ENCODE peak calls at places on chromosomes 16 and 17, in nine cellular contexts. One of them, this sample, is unnamed.

GRCh38 chr17:28734712-28735241 is 6.2 kb downstream of the NEK8 start:
- DNase-seq in stimulated activated CD4-positive, alpha-beta T cell treated with anti-CD3 and anti-CD28 coated beads, Interleukin-1b, Interleukin-23, amount 100 ng/mL, for 1 hour: no peak
- DNase-seq in endothelial cell: no peak
- DNase-seq in lower lobe of right lung: peak
- DNase-seq in KG1: no peak
- DNase-seq in kidney tubule cell: no peak
- DNase-seq in iPS DF 19.7: no peak
- DNase-seq in anterior cingulate cortex: no peak
- DNase-seq in esophagus squamous epithelium: no peak
- DNase-seq in this sample: no peak

GRCh38 chr17:48589831-48590602 is at the start of gene HOXB3:
- DNase-seq in stimulated activated CD4-positive, alpha-beta T cell treated with anti-CD3 and anti-CD28 coated beads, Interleukin-1b, Interleukin-23, amount 100 ng/mL, for 1 hour: no peak
- DNase-seq in endothelial cell: no peak
- DNase-seq in lower lobe of right lung: no peak
- DNase-seq in KG1: no peak
- DNase-seq in kidney tubule cell: no peak
- DNase-seq in iPS DF 19.7: no peak
- DNase-seq in anterior cingulate cortex: no peak
- DNase-seq in esophagus squamous epithelium: no peak
- DNase-seq in this sample: no peak

GRCh38 chr16:28537076-28537475 is 1.7 kb downstream of the NUPR1 start:
- DNase-seq in stimulated activated CD4-positive, alpha-beta T cell treated with anti-CD3 and anti-CD28 coated beads, Interleukin-1b, Interleukin-23, amount 100 ng/mL, for 1 hour: no peak
- DNase-seq in endothelial cell: no peak
- DNase-seq in lower lobe of right lung: no peak
- DNase-seq in KG1: no peak
- DNase-seq in kidney tubule cell: no peak
- DNase-seq in iPS DF 19.7: no peak
- DNase-seq in anterior cingulate cortex: no peak
- DNase-seq in esophagus squamous epithelium: no peak
- DNase-seq in this sample: no peak

GRCh38 chr16:28898266-28898665 is 20.0 kb downstream of the ATP2A1 start:
- DNase-seq in stimulated activated CD4-positive, alpha-beta T cell treated with anti-CD3 and anti-CD28 coated beads, Interleukin-1b, Interleukin-23, amount 100 ng/mL, for 1 hour: no peak
- DNase-seq in endothelial cell: no peak
- DNase-seq in lower lobe of right lung: no peak
- DNase-seq in KG1: no peak
- DNase-seq in kidney tubule cell: peak
- DNase-seq in iPS DF 19.7: no peak
- DNase-seq in anterior cingulate cortex: no peak
- DNase-seq in esophagus squamous epithelium: no peak
- DNase-seq in this sample: no peak

GRCh38 chr16:56608876-56609462 is 585 bp downstream of the MT2A start:
- DNase-seq in stimulated activated CD4-positive, alpha-beta T cell treated with anti-CD3 and anti-CD28 coated beads, Interleukin-1b, Interleukin-23, amount 100 ng/mL, for 1 hour: no peak
- DNase-seq in endothelial cell: no peak
- DNase-seq in lower lobe of right lung: no peak
- DNase-seq in KG1: no peak
- DNase-seq in kidney tubule cell: peak
- DNase-seq in iPS DF 19.7: no peak
- DNase-seq in anterior cingulate cortex: peak
- DNase-seq in esophagus squamous epithelium: no peak
- DNase-seq in this sample: no peak

GRCh38 chr17:18235743-18236256 is 10.4 kb downstream of the LLGL1 start:
- DNase-seq in stimulated activated CD4-positive, alpha-beta T cell treated with anti-CD3 and anti-CD28 coated beads, Interleukin-1b, Interleukin-23, amount 100 ng/mL, for 1 hour: no peak
- DNase-seq in endothelial cell: no peak
- DNase-seq in lower lobe of right lung: no peak
- DNase-seq in KG1: no peak
- DNase-seq in kidney tubule cell: no peak
- DNase-seq in iPS DF 19.7: no peak
- DNase-seq in anterior cingulate cortex: no peak
- DNase-seq in esophagus squamous epithelium: no peak
- DNase-seq in this sample: no peak

GRCh38 chr16:70349783-70350182 is 3.1 kb downstream of the DDX19A start:
- DNase-seq in stimulated activated CD4-positive, alpha-beta T cell treated with anti-CD3 and anti-CD28 coated beads, Interleukin-1b, Interleukin-23, amount 100 ng/mL, for 1 hour: no peak
- DNase-seq in endothelial cell: no peak
- DNase-seq in lower lobe of right lung: no peak
- DNase-seq in KG1: no peak
- DNase-seq in kidney tubule cell: peak
- DNase-seq in iPS DF 19.7: no peak
- DNase-seq in anterior cingulate cortex: no peak
- DNase-seq in esophagus squamous epithelium: no peak
- DNase-seq in this sample: no peak

GRCh38 chr16:10078541-10078949 is 103.7 kb downstream of the GRIN2A start:
- DNase-seq in stimulated activated CD4-positive, alpha-beta T cell treated with anti-CD3 and anti-CD28 coated beads, Interleukin-1b, Interleukin-23, amount 100 ng/mL, for 1 hour: no peak
- DNase-seq in endothelial cell: peak
- DNase-seq in lower lobe of right lung: no peak
- DNase-seq in KG1: no peak
- DNase-seq in kidney tubule cell: no peak
- DNase-seq in iPS DF 19.7: peak
- DNase-seq in anterior cingulate cortex: no peak
- DNase-seq in esophagus squamous epithelium: no peak
- DNase-seq in this sample: peak

GRCh38 chr16:81875461-81875860 is 96.4 kb downstream of the PLCG2 start:
- DNase-seq in stimulated activated CD4-positive, alpha-beta T cell treated with anti-CD3 and anti-CD28 coated beads, Interleukin-1b, Interleukin-23, amount 100 ng/mL, for 1 hour: no peak
- DNase-seq in endothelial cell: no peak
- DNase-seq in lower lobe of right lung: no peak
- DNase-seq in KG1: no peak
- DNase-seq in kidney tubule cell: no peak
- DNase-seq in iPS DF 19.7: no peak
- DNase-seq in anterior cingulate cortex: no peak
- DNase-seq in esophagus squamous epithelium: no peak
- DNase-seq in this sample: no peak

GRCh38 chr17:14712471-14713075 is 411.7 kb downstream of the HS3ST3B1 start:
- DNase-seq in stimulated activated CD4-positive, alpha-beta T cell treated with anti-CD3 and anti-CD28 coated beads, Interleukin-1b, Interleukin-23, amount 100 ng/mL, for 1 hour: no peak
- DNase-seq in endothelial cell: no peak
- DNase-seq in lower lobe of right lung: no peak
- DNase-seq in KG1: no peak
- DNase-seq in kidney tubule cell: no peak
- DNase-seq in iPS DF 19.7: no peak
- DNase-seq in anterior cingulate cortex: no peak
- DNase-seq in esophagus squamous epithelium: no peak
- DNase-seq in this sample: no peak

GRCh38 chr16:85192233-85192632 is 80.0 kb upstream of the CIBAR2 start:
- DNase-seq in stimulated activated CD4-positive, alpha-beta T cell treated with anti-CD3 and anti-CD28 coated beads, Interleukin-1b, Interleukin-23, amount 100 ng/mL, for 1 hour: no peak
- DNase-seq in endothelial cell: no peak
- DNase-seq in lower lobe of right lung: no peak
- DNase-seq in KG1: no peak
- DNase-seq in kidney tubule cell: no peak
- DNase-seq in iPS DF 19.7: no peak
- DNase-seq in anterior cingulate cortex: no peak
- DNase-seq in esophagus squamous epithelium: no peak
- DNase-seq in this sample: no peak